ENCODE peak calls at places on chromosomes 6 and 20, in four cellular contexts. B is cardiac muscle cell, D is colonic mucosa, S is sigmoid colon. N is an unnamed sample.

GRCh38 chr6:25277857-25278256 is 1.3 kb upstream of the CARMIL1 start:
- DNase-seq in B (no peak), D (no peak), S (no peak), N (no peak)

GRCh38 chr6:93017213-93017612 is 402.1 kb downstream of the EPHA7 start:
- DNase-seq in B (no peak), D (no peak), S (no peak), N (no peak)

GRCh38 chr6:166989427-166990034 is 9.7 kb upstream of the CEP43 start:
- DNase-seq in B (peak; percentile 25), D (no peak), S (no peak), N (no peak)

GRCh38 chr6:111990214-111990613 is 63.7 kb upstream of the CCN6 start:
- DNase-seq in B (no peak), D (no peak), S (no peak), N (no peak)

GRCh38 chr6:82875573-82876185 is 190.0 kb downstream of the UBE3D start:
- DNase-seq in B (no peak), D (no peak), S (no peak), N (no peak)

GRCh38 chr6:118908441-118908840 is 14.5 kb downstream of the ASF1A start:
- DNase-seq in B (no peak), D (no peak), S (no peak), N (no peak)

GRCh38 chr6:158572653-158573541 is 13.0 kb downstream of the TMEM181 start:
- DNase-seq in B (no peak), D (no peak), S (no peak), N (no peak)

GRCh38 chr6:39961178-39961577 is 26.9 kb upstream of the MOCS1 start:
- DNase-seq in B (no peak), D (no peak), S (no peak), N (no peak)

GRCh38 chr6:15386756-15387112 is 140.9 kb downstream of the JARID2 start:
- DNase-seq in B (no peak), D (no peak), S (no peak), N (no peak)

GRCh38 chr20:63357921-63358905 is 2.9 kb downstream of the CHRNA4 start:
- DNase-seq in B (no peak), D (no peak), S (no peak), N (peak; percentile 42)

GRCh38 chr6:24974182-24975171 is 38.7 kb upstream of the RIPOR2 start:
- DNase-seq in B (no peak), D (no peak), S (no peak), N (no peak)

GRCh38 chr6:111482236-111482958 is 621 bp downstream of the REV3L start:
- DNase-seq in B (peak; percentile 69), D (peak; percentile 53), S (peak; percentile 85), N (peak; percentile 50)

GRCh38 chr6:162443101-162443500 is 284.5 kb downstream of the PRKN start:
- DNase-seq in B (no peak), D (no peak), S (no peak), N (peak; percentile 67)

GRCh38 chr6:154236646-154237236 is 119.9 kb downstream of the IPCEF1 start:
- DNase-seq in B (no peak), D (no peak), S (no peak), N (no peak)

GRCh38 chr6:169780571-169781091 is 29.2 kb downstream of the ERMARD start:
- DNase-seq in B (no peak), D (peak; percentile 15), S (no peak), N (no peak)

GRCh38 chr6:37514377-37514776 is 14.7 kb upstream of the CCDC167 start:
- DNase-seq in B (no peak), D (no peak), S (no peak), N (no peak)

GRCh38 chr20:15475483-15475882 is 1097.8 kb downstream of the KIF16B start:
- DNase-seq in B (peak; percentile 55), D (peak; percentile 32), S (no peak), N (no peak)

GRCh38 chr6:41653642-41654432 is 15.6 kb downstream of the MDFI start:
- DNase-seq in B (no peak), D (no peak), S (no peak), N (no peak)

DNA sequence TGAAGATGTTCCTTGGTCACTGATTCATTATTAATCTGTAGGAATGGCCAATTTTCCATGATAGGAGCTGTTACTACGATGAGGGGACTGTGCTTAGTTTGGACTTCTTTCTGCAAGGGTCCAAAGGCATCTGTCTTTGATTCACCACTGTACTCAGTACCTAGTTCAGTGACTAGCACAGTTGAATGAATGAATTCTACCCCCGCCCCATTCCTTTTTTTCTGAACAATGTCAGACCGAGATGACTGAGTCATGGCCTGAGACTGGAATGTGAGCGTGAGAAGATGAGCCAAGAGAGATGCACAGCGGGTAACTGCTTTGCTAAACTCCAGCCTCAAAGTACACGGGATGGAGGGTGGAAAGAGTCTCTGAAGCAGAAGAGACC is 419 bp upstream of the SNHG17 start:
- DNase-seq in B (no peak), D (no peak), S (no peak), N (no peak)
- H3K4me1 ChIP-seq in B (no peaks in the 10 kb centered on the region), D (peaks cover 9% of the 10 kb centered on the region), S (no peaks in the 10 kb centered on the region), N (no peaks in the 10 kb centered on the region)

GRCh38 chr20:29750268-29750899 is 1507.1 kb upstream of the DEFB115 start:
- DNase-seq in B (no peak), D (no peak), S (no peak), N (no peak)
- H3K9me3 ChIP-seq in B (no peaks in the 10 kb centered on the region), D (no peaks in the 10 kb centered on the region), S (no peaks in the 10 kb centered on the region), N (no peaks in the 10 kb centered on the region)

GRCh38 chr6:29680416-29680815 is 536 bp downstream of the ZFP57 start:
- DNase-seq in B (no peak), D (no peak), S (no peak), N (no peak)

GRCh38 chr6:29680904-29681303 is at the start of gene ZFP57:
- DNase-seq in B (no peak), D (no peak), S (no peak), N (no peak)

GRCh38 chr6:29679962-29680361 is 990 bp downstream of the ZFP57 start:
- DNase-seq in B (no peak), D (no peak), S (no peak), N (no peak)

GRCh38 chr6:29681811-29682210 is 859 bp upstream of the ZFP57 start:
- DNase-seq in B (no peak), D (no peak), S (no peak), N (no peak)

DNA sequence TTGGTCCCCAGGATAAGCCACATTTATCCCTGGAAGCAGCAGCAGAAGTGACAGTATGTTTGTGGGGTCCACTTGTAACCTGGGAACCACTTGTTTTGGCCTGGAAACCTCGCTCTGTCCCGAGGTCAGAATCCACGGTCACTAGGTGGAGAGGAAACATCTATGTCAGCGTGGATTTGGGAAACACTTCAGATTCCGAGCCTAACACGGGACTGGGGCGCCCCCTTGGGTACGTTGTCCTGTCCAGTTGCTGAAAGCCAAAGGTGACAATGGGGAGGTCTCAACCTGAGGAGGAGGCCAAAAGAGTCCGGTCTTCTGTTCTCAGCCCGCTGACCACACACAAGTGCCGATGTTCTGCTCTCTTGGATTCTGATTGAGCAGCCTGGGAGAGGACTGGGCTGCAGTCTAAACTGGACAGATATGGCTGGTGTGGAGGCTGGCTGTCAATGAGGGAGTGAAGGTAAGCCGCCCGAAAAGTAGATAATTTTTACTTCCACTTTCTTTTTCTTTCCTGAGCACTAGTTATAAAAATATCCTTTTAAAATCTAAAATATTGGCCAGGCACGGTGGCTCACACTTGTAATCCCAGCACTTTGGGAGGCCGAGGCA is 4.9 kb upstream of the ZFP57 start:
- DNase-seq in B (peak; percentile 76), D (no peak), S (no peak), N (no peak)
- TF ChIP-seq CTCF in B (peak; percentile 29), D (no peak), S (no peak), N (no peak)

GRCh38 chr20:32465092-32465900 is 107.2 kb downstream of the ASXL1 start:
- DNase-seq in B (no peak), D (peak; percentile 91), S (peak; percentile 92), N (peak; percentile 81)

GRCh38 chr20:32461836-32462600 is 103.9 kb downstream of the ASXL1 start:
- DNase-seq in B (no peak), D (no peak), S (no peak), N (no peak)

GRCh38 chr20:32463642-32464400 is 105.7 kb downstream of the ASXL1 start:
- DNase-seq in B (peak; percentile 34), D (peak; percentile 85), S (peak; percentile 90), N (peak; percentile 90)

GRCh38 chr20:32464401-32465091 is 106.4 kb downstream of the ASXL1 start:
- DNase-seq in B (no peak), D (no peak), S (no peak), N (no peak)

DNA sequence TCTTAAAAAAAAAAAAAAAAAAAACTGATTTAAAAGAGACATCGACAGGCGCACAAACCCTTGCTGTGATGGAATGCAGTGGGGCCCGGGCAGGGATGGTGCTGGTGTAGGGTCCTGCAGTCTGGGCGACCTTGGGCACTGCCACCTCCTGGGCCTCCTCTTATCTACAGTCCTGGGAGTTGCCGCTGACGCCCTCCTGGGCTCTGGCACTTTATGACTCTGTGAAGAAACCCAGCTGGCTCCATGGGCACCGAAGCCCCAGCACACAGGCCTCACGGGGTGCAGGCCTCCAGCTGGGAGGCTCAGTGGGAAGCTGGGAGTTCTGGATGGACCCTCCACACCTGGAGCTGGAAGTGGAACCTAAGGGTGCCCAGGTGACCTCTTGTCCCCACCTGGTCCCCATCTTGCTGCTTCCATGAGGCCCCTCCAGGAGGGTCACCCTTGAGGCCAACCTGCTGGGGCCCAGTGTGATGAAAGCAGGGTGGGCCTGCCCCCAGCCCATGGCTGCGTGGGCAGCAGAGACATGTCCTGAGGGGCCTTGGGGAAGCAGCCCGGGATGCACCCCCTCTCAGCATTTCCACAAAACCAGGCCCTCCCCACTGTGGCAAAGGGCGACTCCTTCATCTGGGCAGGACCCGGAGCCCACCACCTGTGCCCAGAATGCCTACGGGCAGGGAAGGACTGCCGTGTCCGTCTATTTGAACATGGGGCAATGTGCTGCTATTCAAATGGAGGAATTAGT is 104.9 kb downstream of the ASXL1 start:
- DNase-seq in B (no peak), D (peak; percentile 79), S (peak; percentile 86), N (peak; percentile 87)
- H3K4me1 ChIP-seq in B (peaks cover 18% of the 10 kb centered on the region), D (peaks cover 47% of the 10 kb centered on the region), S (no peaks in the 10 kb centered on the region), N (peaks cover 45% of the 10 kb centered on the region)

GRCh38 chr6:106862858-106863257 is 111.7 kb downstream of the CD24 start:
- DNase-seq in B (no peak), D (no peak), S (no peak), N (no peak)
- H3K9me3 ChIP-seq in B (no peaks in the 10 kb centered on the region), D (no peaks in the 10 kb centered on the region), S (no peaks in the 10 kb centered on the region), N (no peaks in the 10 kb centered on the region)

N was measured in pancreas.